ENCODE peak calls at places on chromosome 18, in six cellular contexts. V is stomach; W is SK-N-SH; F is PC-3; A is CD4-positive, CD25-positive, alpha-beta regulatory T cell; L is CD8-positive, alpha-beta T cell. G is an unnamed sample.

GRCh38 chr18:63290456-63291200 is 28.9 kb downstream of the BCL2 start:
- DNase-seq in V (no peak), W (no peak), F (no peak), A (no peak), L (peak; percentile 27), G (peak; percentile 71)

GRCh38 chr18:8300749-8301148 is 308.5 kb upstream of the RAB12 start:
- DNase-seq in V (no peak), W (no peak), F (peak; percentile 37), A (no peak), L (no peak), G (no peak)

GRCh38 chr18:25826377-25826776 is 264.0 kb downstream of the SS18 start:
- DNase-seq in V (no peak), W (no peak), F (no peak), A (no peak), L (no peak), G (no peak)

GRCh38 chr18:79951545-79952456 is at the start of gene SLC66A2:
- DNase-seq in V (peak; percentile 94), W (peak; percentile 97), F (peak; percentile 89), A (peak; percentile 90), L (peak; percentile 99), G (peak; percentile 91)

GRCh38 chr18:56001576-56001975 is 413.6 kb upstream of the TCF4 start:
- DNase-seq in V (no peak), W (no peak), F (no peak), A (no peak), L (no peak), G (no peak)

GRCh38 chr18:51164327-51165290 is 32.9 kb downstream of the MEX3C start:
- DNase-seq in V (no peak), W (no peak), F (no peak), A (no peak), L (no peak), G (no peak)

GRCh38 chr18:48782381-48782841 is 168.4 kb downstream of the SMAD7 start:
- DNase-seq in V (no peak), W (no peak), F (no peak), A (no peak), L (no peak), G (no peak)

GRCh38 chr18:26656944-26657536 is 108.7 kb upstream of the KCTD1 start:
- DNase-seq in V (peak; percentile 85), W (peak; percentile 80), F (peak; percentile 68), A (no peak), L (no peak), G (no peak)

GRCh38 chr18:12657849-12658829 is at the start of gene SPIRE1:
- DNase-seq in V (peak; percentile 76), W (peak; percentile 93), F (peak; percentile 74), A (peak; percentile 28), L (peak; percentile 34), G (peak; percentile 32)

GRCh38 chr18:2656237-2657042 is 914 bp downstream of the SMCHD1 start:
- DNase-seq in V (peak; percentile 55), W (peak; percentile 72), F (peak; percentile 25), A (peak; percentile 44), L (peak; percentile 46), G (peak; percentile 67)
- H3K27ac ChIP-seq in V (peak overlapping the region; percentile 99), W (peak overlapping the region; percentile 93), F (peak overlapping the region; percentile 64), A (peak overlapping the region; percentile 100), L (peak overlapping the region; percentile 100), G (peak overlapping the region; percentile 99)

DNA sequence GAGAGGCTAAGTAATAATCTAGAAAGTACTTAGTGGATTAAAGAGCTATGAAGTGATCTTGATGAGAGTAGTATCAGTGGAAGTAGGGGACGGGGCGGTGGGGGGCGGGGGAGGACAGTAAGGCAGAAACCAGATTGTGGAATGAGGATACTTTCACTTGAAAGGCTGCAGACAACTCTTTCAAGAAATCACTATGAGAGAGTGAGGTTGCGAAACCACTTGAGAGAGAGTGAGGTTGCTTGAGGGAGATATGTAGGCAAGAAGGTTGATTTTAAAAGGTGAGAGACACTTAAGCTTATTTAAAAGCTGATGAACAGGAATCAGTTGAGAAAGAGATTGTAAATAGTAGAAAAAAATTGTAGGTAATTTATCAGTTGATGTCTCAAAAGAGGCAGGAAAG is 3.8 kb downstream of the ZNF397 start:
- DNase-seq in V (no peak), W (no peak), F (no peak), A (no peak), L (no peak), G (no peak)
- H3K9me3 ChIP-seq in V (no peaks in the 10 kb centered on the region), W (no peaks in the 10 kb centered on the region), F (no peaks in the 10 kb centered on the region), A (peaks cover 23% of the 10 kb centered on the region), L (no peaks in the 10 kb centered on the region), G (no peaks in the 10 kb centered on the region)

DNA sequence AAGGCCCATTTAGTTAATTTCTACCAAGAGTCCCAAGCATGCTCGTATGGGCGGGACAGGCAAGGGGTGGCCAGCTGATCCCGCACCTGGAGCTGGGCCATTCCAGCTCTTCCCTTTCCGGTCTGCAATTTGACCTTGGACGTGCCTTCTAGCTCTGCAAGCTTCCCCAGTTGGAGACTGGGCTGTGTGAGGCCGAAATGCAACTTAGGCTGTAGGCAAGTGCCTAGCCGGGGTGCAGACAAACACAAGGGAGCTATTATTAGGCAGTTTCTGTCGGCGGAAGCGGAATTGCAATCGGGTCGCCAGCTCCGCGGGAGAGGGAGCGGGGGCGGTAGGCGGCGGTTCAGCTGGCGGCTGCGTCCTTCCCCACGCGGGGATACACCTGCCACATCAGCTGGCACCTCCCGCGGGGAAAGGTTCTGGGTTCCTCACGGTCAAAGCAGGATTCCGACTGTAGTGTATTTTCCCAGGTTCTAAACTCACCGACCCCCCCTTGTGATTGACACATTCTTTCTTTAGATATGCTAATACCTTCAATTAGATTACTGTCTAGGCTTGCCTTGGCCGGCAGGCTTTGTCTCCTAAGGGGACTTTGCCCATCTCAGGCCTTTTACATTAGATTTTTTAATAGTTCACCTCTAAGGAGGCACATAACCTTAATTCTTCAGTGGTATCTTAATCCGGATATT is 17.1 kb upstream of the ZNF532 start:
- DNase-seq in V (no peak), W (no peak), F (no peak), A (no peak), L (no peak), G (no peak)
- H3K4me3 ChIP-seq in V (peak overlapping the region; percentile 18), W (no peak overlapping the region), F (no peak overlapping the region), A (no peak overlapping the region), L (no peak overlapping the region), G (no peak overlapping the region)

GRCh38 chr18:61949946-61950345 is 57.1 kb upstream of the RNF152 start:
- DNase-seq in V (no peak), W (no peak), F (no peak), A (no peak), L (no peak), G (no peak)
- H3K27ac ChIP-seq in V (no peak overlapping the region), W (peak overlapping the region; percentile 57), F (no peak overlapping the region), A (no peak overlapping the region), L (no peak overlapping the region), G (no peak overlapping the region)

GRCh38 chr18:14919666-14920065 is 171.7 kb downstream of the ANKRD30B start:
- DNase-seq in V (peak; percentile 42), W (no peak), F (no peak), A (no peak), L (no peak), G (no peak)

GRCh38 chr18:14914771-14915170 is 166.8 kb downstream of the ANKRD30B start:
- DNase-seq in V (no peak), W (no peak), F (peak; percentile 58), A (no peak), L (no peak), G (no peak)

GRCh38 chr18:14916181-14916580 is 168.2 kb downstream of the ANKRD30B start:
- DNase-seq in V (no peak), W (no peak), F (no peak), A (no peak), L (no peak), G (no peak)

GRCh38 chr18:14916851-14917250 is 168.9 kb downstream of the ANKRD30B start:
- DNase-seq in V (no peak), W (no peak), F (no peak), A (no peak), L (no peak), G (no peak)

DNA sequence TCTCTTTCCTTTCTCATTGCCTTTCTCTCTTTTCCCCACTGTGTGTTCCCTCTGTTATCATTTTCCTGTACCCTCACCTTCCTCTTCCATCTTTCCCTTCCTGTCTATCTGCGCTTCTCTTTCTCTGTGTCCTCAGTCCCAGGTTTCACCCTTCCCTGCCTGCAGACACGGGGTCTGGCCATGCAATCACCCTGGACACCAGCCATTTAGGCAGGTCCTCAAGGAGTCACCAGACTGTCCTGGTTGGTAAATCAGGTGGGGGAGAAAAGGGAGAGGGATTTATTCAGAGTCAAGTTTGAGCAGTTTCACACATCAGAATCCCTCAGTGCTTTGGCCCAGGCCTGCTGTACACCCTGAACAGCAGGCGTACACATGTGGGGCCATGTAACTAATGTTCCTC is 169.3 kb downstream of the ANKRD30B start:
- DNase-seq in V (no peak), W (no peak), F (no peak), A (no peak), L (no peak), G (no peak)
- H3K9me3 ChIP-seq in V (no peaks in the 10 kb centered on the region), W (no peaks in the 10 kb centered on the region), F (no peaks in the 10 kb centered on the region), A (no peaks in the 10 kb centered on the region), L (no peaks in the 10 kb centered on the region), G (no peaks in the 10 kb centered on the region)

GRCh38 chr18:69400976-69401474 is 337 bp downstream of the DOK6 start:
- DNase-seq in V (no peak), W (peak; percentile 81), F (no peak), A (no peak), L (no peak), G (no peak)

GRCh38 chr18:69400253-69400975 is at the start of gene DOK6:
- DNase-seq in V (no peak), W (peak; percentile 94), F (no peak), A (no peak), L (no peak), G (no peak)

GRCh38 chr18:69397096-69397495 is 3.6 kb upstream of the DOK6 start:
- DNase-seq in V (no peak), W (no peak), F (peak; percentile 12), A (no peak), L (no peak), G (no peak)

GRCh38 chr18:69401475-69402218 is 959 bp downstream of the DOK6 start:
- DNase-seq in V (no peak), W (peak; percentile 65), F (no peak), A (no peak), L (no peak), G (peak; percentile 11)

DNA sequence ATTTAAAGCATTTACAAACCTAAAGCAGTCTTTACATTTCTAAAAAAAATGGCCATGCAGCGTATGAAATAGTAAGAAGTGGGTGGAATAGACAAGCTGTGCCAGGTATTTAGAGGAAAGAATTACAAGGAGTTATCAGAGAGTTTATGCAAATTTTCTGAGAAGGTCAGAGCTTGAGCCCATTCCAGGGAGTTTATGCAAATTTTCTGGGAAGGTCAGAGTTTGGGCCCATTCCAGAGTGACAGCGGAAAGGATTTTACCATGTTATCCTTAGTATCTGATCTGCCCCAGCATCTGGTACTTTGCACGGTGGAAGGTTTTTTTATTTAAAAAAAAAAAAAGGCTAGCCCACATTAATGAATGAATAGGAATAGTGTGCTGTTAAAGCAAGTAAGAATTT is 1.4 kb upstream of the DOK6 start:
- DNase-seq in V (no peak), W (no peak), F (no peak), A (no peak), L (no peak), G (no peak)
- H3K4me3 ChIP-seq in V (no peak overlapping the region), W (peak overlapping the region; percentile 82), F (no peak overlapping the region), A (no peak overlapping the region), L (no peak overlapping the region), G (no peak overlapping the region)